ENCODE peak calls at places on chromosomes 12 and 14, in five cellular contexts. T, O, K, I and P are unnamed samples.

GRCh38 chr12:62817556-62818271 is 117.2 kb downstream of the PPM1H start:
- DNase-seq in I (no peak), K (no peak), T (peak; percentile 35), O (no peak), P (no peak)

GRCh38 chr12:53235742-53236442 is 3.9 kb upstream of the RARG start:
- DNase-seq in I (no peak), O (no peak), T (peak; percentile 2), K (no peak), P (no peak)

GRCh38 chr14:80110721-80111120 is 100.6 kb downstream of the DIO2 start:
- DNase-seq in K (no peak), T (no peak), O (no peak), I (no peak), P (no peak)

GRCh38 chr14:68792022-68792829 is 641 bp downstream of the ZFP36L1 start:
- DNase-seq in I (no peak), O (peak; percentile 34), K (no peak), T (peak; percentile 17), P (no peak)

GRCh38 chr12:27493260-27493935 is 30.6 kb upstream of the PPFIBP1 start:
- DNase-seq in K (no peak), O (no peak), I (no peak), T (peak; percentile 41), P (no peak)

GRCh38 chr14:50001999-50002925 is 109.4 kb downstream of the ARF6 start:
- DNase-seq in K (no peak), I (no peak), T (no peak), O (peak; percentile 40), P (no peak)

GRCh38 chr14:61282746-61283145 is 1.6 kb upstream of the TMEM30B start:
- DNase-seq in I (no peak), O (no peak), K (no peak), T (no peak), P (no peak)

GRCh38 chr12:75842119-75842518 is 189.5 kb downstream of the PHLDA1 start:
- DNase-seq in I (no peak), O (no peak), K (no peak), T (no peak), P (no peak)

GRCh38 chr12:88698471-88698870 is 118.2 kb upstream of the KITLG start:
- DNase-seq in O (no peak), K (no peak), T (peak; percentile 17), I (no peak), P (no peak)

GRCh38 chr14:88326352-88327103 is 3.5 kb upstream of the KCNK10 start:
- DNase-seq in K (no peak), O (no peak), I (no peak), T (peak; percentile 12), P (no peak)

GRCh38 chr14:104462651-104463630 is 116.6 kb upstream of the C14orf180 start:
- DNase-seq in I (no peak), O (no peak), T (no peak), K (no peak), P (no peak)

GRCh38 chr14:80135305-80136088 is 75.8 kb downstream of the DIO2 start:
- DNase-seq in T (no peak), K (no peak), I (no peak), O (no peak), P (no peak)

GRCh38 chr14:61406670-61407069 is 85.3 kb downstream of the PRKCH start:
- DNase-seq in T (no peak), O (no peak), K (no peak), I (no peak), P (no peak)

GRCh38 chr12:14834502-14834901 is 8.8 kb downstream of the ART4 start:
- DNase-seq in K (no peak), O (no peak), T (no peak), I (no peak), P (no peak)

GRCh38 chr14:43143106-43143505 is 1364.0 kb downstream of the FSCB start:
- DNase-seq in O (no peak), T (no peak), K (no peak), I (no peak), P (no peak)

GRCh38 chr12:25943940-25944339 is 14.5 kb upstream of the RASSF8 start:
- DNase-seq in K (no peak), T (no peak), O (no peak), I (no peak), P (no peak)

DNA sequence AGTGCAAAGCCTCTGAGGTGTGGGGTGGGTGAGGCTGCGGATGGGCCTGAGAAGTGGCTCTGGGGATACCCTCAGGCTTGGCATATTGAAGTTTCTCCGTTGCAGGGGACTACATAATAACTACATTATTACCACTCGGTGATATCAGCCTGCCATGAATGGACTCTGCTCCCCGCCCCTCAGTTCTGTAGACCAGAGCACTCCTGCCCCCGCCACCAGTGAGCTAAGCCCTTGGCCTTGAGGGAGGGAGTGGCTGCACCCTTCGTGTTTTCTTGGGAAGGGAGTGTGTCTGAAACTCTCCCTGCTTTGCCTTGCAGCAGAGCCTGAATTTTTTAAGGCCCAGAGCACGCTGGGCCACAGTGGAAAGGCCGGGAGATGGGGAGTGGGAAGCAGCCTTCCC is 1.7 kb downstream of the ORAI1 start:
- DNase-seq in I (no peak), O (no peak), T (peak; percentile 66), K (no peak), P (no peak)
- H3K4me3 ChIP-seq in I (peak overlapping the region; percentile 87), O (peak overlapping the region; percentile 62), T (peak overlapping the region; percentile 78), K (peak overlapping the region; percentile 86), P (no peak overlapping the region)

GRCh38 chr12:13339538-13339937 is 143.0 kb downstream of the EMP1 start:
- DNase-seq in O (no peak), K (peak; percentile 32), I (peak; percentile 91), T (peak; percentile 21), P (peak; percentile 83)
- H3K4me3 ChIP-seq in O (no peak overlapping the region), K (no peak overlapping the region), I (peak overlapping the region; percentile 17), T (no peak overlapping the region), P (no peak overlapping the region)

GRCh38 chr14:94043756-94044475 is 17.8 kb downstream of the OTUB2 start:
- DNase-seq in I (no peak), T (no peak), K (no peak), O (no peak), P (no peak)
- H3K4me3 ChIP-seq in I (no peak overlapping the region), T (no peak overlapping the region), K (no peak overlapping the region), O (no peak overlapping the region), P (no peak overlapping the region)

DNA sequence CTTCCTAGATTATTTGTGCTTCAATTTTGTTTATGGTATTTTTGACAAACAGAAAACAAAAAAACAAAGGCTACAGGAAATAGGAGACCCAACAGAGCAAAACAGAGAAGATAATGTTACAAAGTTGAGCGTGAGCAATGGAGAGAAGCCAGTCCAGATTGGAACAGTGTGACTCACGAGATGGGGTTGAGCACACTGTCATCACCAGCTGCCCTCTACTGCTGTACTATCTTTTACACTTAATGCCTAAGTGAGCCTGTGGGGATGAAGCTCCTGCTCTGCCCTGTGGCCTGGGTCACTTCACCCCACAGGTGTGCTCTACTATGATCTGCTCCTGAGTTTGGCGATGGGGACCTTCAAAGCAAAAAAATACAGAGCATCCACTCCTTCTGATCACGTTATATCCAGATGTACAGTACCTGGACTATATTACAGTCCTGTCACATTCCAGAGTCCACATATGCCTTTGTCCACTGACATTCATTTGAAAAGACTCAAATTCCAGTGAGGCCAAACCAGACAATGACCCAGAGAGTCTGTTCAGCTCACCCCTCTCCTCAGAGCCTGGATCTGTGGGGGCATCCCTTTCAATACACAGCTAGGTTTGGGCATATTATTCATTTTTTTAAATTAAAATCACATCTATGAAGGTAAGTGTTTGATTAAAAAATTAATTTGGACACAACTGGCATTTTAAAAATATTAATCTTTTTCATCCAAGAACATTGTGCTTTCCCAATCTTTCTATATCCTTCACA is 4.4 kb downstream of the IPO8 start:
- DNase-seq in T (peak; percentile 91), K (peak; percentile 5), I (no peak), O (no peak), P (peak; percentile 37)
- H3K4me3 ChIP-seq in T (no peak overlapping the region), K (no peak overlapping the region), I (no peak overlapping the region), O (no peak overlapping the region), P (no peak overlapping the region)

GRCh38 chr14:81302613-81303012 is 81.9 kb upstream of the GTF2A1 start:
- DNase-seq in K (peak; percentile 37), O (no peak), T (no peak), I (peak; percentile 66), P (no peak)
- H3K4me3 ChIP-seq in K (no peak overlapping the region), O (no peak overlapping the region), T (no peak overlapping the region), I (no peak overlapping the region), P (no peak overlapping the region)